ENCODE peak calls at places on chromosomes 12 and 14, in eight cellular contexts. H is GM03348; Q is choroid plexus epithelial cell; M is CD8-positive, alpha-beta T cell; E is neuronal stem cell; U is fibroblast of villous mesenchyme; C is Calu3; T is T-cell. Y is an unnamed sample.

GRCh38 chr12:120249875-120250795 is 15.4 kb downstream of the PXN start:
- DNase-seq in H (no peak), Q (no peak), M (peak; percentile 46), E (no peak), U (no peak), C (no peak), T (no peak), Y (no peak)

GRCh38 chr12:110271015-110271414 is 10.0 kb upstream of the ATP2A2 start:
- DNase-seq in H (no peak), Q (no peak), M (no peak), E (no peak), U (no peak), C (no peak), T (no peak), Y (no peak)

GRCh38 chr12:112841891-112842290 is 50.3 kb downstream of the RPH3A start:
- DNase-seq in H (no peak), Q (peak; percentile 13), M (no peak), E (no peak), U (no peak), C (no peak), T (no peak), Y (no peak)

GRCh38 chr12:21155517-21156351 is 24.7 kb downstream of the SLCO1B1 start:
- DNase-seq in H (no peak), Q (no peak), M (no peak), E (no peak), U (no peak), C (no peak), T (no peak), Y (no peak)

GRCh38 chr14:54893151-54893760 is 9.4 kb downstream of the GCH1 start:
- DNase-seq in H (peak; percentile 63), Q (peak; percentile 82), M (no peak), E (no peak), U (peak; percentile 51), C (peak; percentile 49), T (no peak), Y (peak; percentile 64)

GRCh38 chr12:24759155-24759554 is 189.7 kb downstream of the BCAT1 start:
- DNase-seq in H (no peak), Q (peak; percentile 69), M (no peak), E (no peak), U (peak; percentile 72), C (no peak), T (no peak), Y (peak; percentile 70)

GRCh38 chr12:131912526-131913274 is 16.4 kb upstream of the PUS1 start:
- DNase-seq in H (peak; percentile 91), Q (peak; percentile 80), M (no peak), E (no peak), U (peak; percentile 74), C (peak; percentile 98), T (no peak), Y (peak; percentile 65)

GRCh38 chr12:6215932-6216494 is 15.8 kb downstream of the CD9 start:
- DNase-seq in H (peak; percentile 85), Q (peak; percentile 63), M (no peak), E (no peak), U (peak; percentile 96), C (peak; percentile 96), T (no peak), Y (peak; percentile 99)

GRCh38 chr14:88798161-88798560 is 5.4 kb upstream of the EML5 start:
- DNase-seq in H (no peak), Q (no peak), M (no peak), E (no peak), U (no peak), C (no peak), T (no peak), Y (no peak)

GRCh38 chr12:12946686-12947355 is 5.1 kb downstream of the GPRC5D start:
- DNase-seq in H (peak; percentile 35), Q (no peak), M (no peak), E (no peak), U (no peak), C (no peak), T (no peak), Y (peak; percentile 21)

GRCh38 chr12:76457010-76457409 is 102.6 kb downstream of the OSBPL8 start:
- DNase-seq in H (no peak), Q (peak; percentile 50), M (no peak), E (no peak), U (peak; percentile 48), C (no peak), T (no peak), Y (no peak)

GRCh38 chr12:128970110-128970509 is 116.8 kb downstream of the GLT1D1 start:
- DNase-seq in H (no peak), Q (no peak), M (no peak), E (no peak), U (no peak), C (no peak), T (no peak), Y (no peak)

GRCh38 chr12:47885012-47885501 is 19.7 kb downstream of the VDR start:
- DNase-seq in H (no peak), Q (no peak), M (peak; percentile 20), E (no peak), U (no peak), C (no peak), T (no peak), Y (no peak)

GRCh38 chr14:33902363-33902762 is 48.5 kb downstream of the EGLN3 start:
- DNase-seq in H (no peak), Q (no peak), M (no peak), E (no peak), U (no peak), C (no peak), T (no peak), Y (no peak)

GRCh38 chr14:95322646-95323045 is 2.9 kb upstream of the CLMN start:
- DNase-seq in H (no peak), Q (no peak), M (no peak), E (no peak), U (peak; percentile 14), C (no peak), T (no peak), Y (no peak)

GRCh38 chr12:85310025-85310424 is 30.0 kb downstream of the ALX1 start:
- DNase-seq in H (no peak), Q (no peak), M (no peak), E (no peak), U (no peak), C (no peak), T (no peak), Y (no peak)

GRCh38 chr14:79278798-79279644 is 932.3 kb downstream of the DIO2 start:
- DNase-seq in H (peak; percentile 95), Q (peak; percentile 93), M (no peak), E (peak; percentile 93), U (peak; percentile 84), C (no peak), T (no peak), Y (peak; percentile 68)

GRCh38 chr14:100303179-100303578 is 3.1 kb downstream of the SLC25A29 start:
- DNase-seq in H (peak; percentile 58), Q (no peak), M (no peak), E (no peak), U (peak; percentile 24), C (peak; percentile 30), T (no peak), Y (no peak)

GRCh38 chr14:35068238-35069012 is 22.4 kb downstream of the FAM177A1 start:
- DNase-seq in H (no peak), Q (peak; percentile 48), M (no peak), E (no peak), U (no peak), C (no peak), T (no peak), Y (no peak)

GRCh38 chr14:85599939-85600338 is 70.0 kb downstream of the FLRT2 start:
- DNase-seq in H (no peak), Q (peak; percentile 65), M (no peak), E (no peak), U (peak; percentile 92), C (no peak), T (no peak), Y (no peak)

GRCh38 chr12:130456375-130457199 is 118.9 kb downstream of the PIWIL1 start:
- DNase-seq in H (no peak), Q (no peak), M (no peak), E (no peak), U (no peak), C (no peak), T (no peak), Y (no peak)

GRCh38 chr12:93339695-93340094 is 38.0 kb upstream of the NUDT4 start:
- DNase-seq in H (no peak), Q (no peak), M (no peak), E (no peak), U (no peak), C (no peak), T (no peak), Y (no peak)

GRCh38 chr12:24143928-24144327 is 194.5 kb upstream of the SOX5 start:
- DNase-seq in H (no peak), Q (no peak), M (no peak), E (no peak), U (no peak), C (no peak), T (no peak), Y (no peak)